ENCODE peak calls at places on chromosomes 16 and 17, in ten cellular contexts. One of them, this sample, is unnamed.

GRCh38 chr17:71176315-71176714 is 944.5 kb upstream of the SOX9 start:
- DNase-seq in tibial artery: no peak
- DNase-seq in IMR-90: no peak
- DNase-seq in fibroblast of mammary gland: no peak
- DNase-seq in SK-N-SH: peak; percentile 30
- DNase-seq in HepG2: no peak
- DNase-seq in body of pancreas: no peak
- DNase-seq in esophagus squamous epithelium: no peak
- DNase-seq in cardiac fibroblast: no peak
- DNase-seq in heart left ventricle: no peak
- DNase-seq in this sample: no peak

GRCh38 chr17:65293584-65294183 is 156.5 kb downstream of the RGS9 start:
- DNase-seq in cardiac fibroblast: no peak
- DNase-seq in tibial artery: no peak
- DNase-seq in body of pancreas: no peak
- DNase-seq in heart left ventricle: no peak
- DNase-seq in HepG2: no peak
- DNase-seq in fibroblast of mammary gland: no peak
- DNase-seq in SK-N-SH: no peak
- DNase-seq in esophagus squamous epithelium: no peak
- DNase-seq in IMR-90: no peak
- DNase-seq in this sample: no peak

GRCh38 chr17:28675485-28675884 is 13.5 kb downstream of the SUPT6H start:
- DNase-seq in IMR-90: peak; percentile 52
- DNase-seq in tibial artery: no peak
- DNase-seq in esophagus squamous epithelium: no peak
- DNase-seq in body of pancreas: no peak
- DNase-seq in SK-N-SH: no peak
- DNase-seq in heart left ventricle: no peak
- DNase-seq in HepG2: no peak
- DNase-seq in fibroblast of mammary gland: no peak
- DNase-seq in cardiac fibroblast: no peak
- DNase-seq in this sample: peak; percentile 25

GRCh38 chr16:138049-138417 is 440 bp downstream of the NPRL3 start:
- DNase-seq in cardiac fibroblast: peak; percentile 15
- DNase-seq in tibial artery: peak; percentile 24
- DNase-seq in fibroblast of mammary gland: no peak
- DNase-seq in IMR-90: no peak
- DNase-seq in HepG2: no peak
- DNase-seq in SK-N-SH: peak; percentile 76
- DNase-seq in body of pancreas: peak; percentile 28
- DNase-seq in esophagus squamous epithelium: no peak
- DNase-seq in heart left ventricle: peak; percentile 63
- DNase-seq in this sample: peak; percentile 8

GRCh38 chr16:82835487-82836160 is 208.9 kb downstream of the CDH13 start:
- DNase-seq in IMR-90: peak; percentile 54
- DNase-seq in tibial artery: no peak
- DNase-seq in fibroblast of mammary gland: peak; percentile 12
- DNase-seq in heart left ventricle: no peak
- DNase-seq in SK-N-SH: no peak
- DNase-seq in body of pancreas: no peak
- DNase-seq in esophagus squamous epithelium: no peak
- DNase-seq in cardiac fibroblast: no peak
- DNase-seq in HepG2: no peak
- DNase-seq in this sample: no peak

GRCh38 chr17:11296994-11297393 is 56.0 kb downstream of the SHISA6 start:
- DNase-seq in IMR-90: no peak
- DNase-seq in cardiac fibroblast: no peak
- DNase-seq in SK-N-SH: peak; percentile 15
- DNase-seq in esophagus squamous epithelium: no peak
- DNase-seq in HepG2: peak; percentile 10
- DNase-seq in body of pancreas: no peak
- DNase-seq in fibroblast of mammary gland: peak; percentile 3
- DNase-seq in tibial artery: no peak
- DNase-seq in heart left ventricle: no peak
- DNase-seq in this sample: no peak

GRCh38 chr16:29757950-29758466 is 12.2 kb upstream of the C16orf54 start:
- DNase-seq in heart left ventricle: no peak
- DNase-seq in IMR-90: peak; percentile 77
- DNase-seq in cardiac fibroblast: peak; percentile 88
- DNase-seq in esophagus squamous epithelium: no peak
- DNase-seq in fibroblast of mammary gland: peak; percentile 56
- DNase-seq in HepG2: peak; percentile 82
- DNase-seq in tibial artery: no peak
- DNase-seq in SK-N-SH: no peak
- DNase-seq in body of pancreas: no peak
- DNase-seq in this sample: peak; percentile 46

GRCh38 chr16:25912321-25912720 is 220.6 kb downstream of the HS3ST4 start:
- DNase-seq in fibroblast of mammary gland: no peak
- DNase-seq in IMR-90: no peak
- DNase-seq in heart left ventricle: no peak
- DNase-seq in tibial artery: no peak
- DNase-seq in SK-N-SH: no peak
- DNase-seq in body of pancreas: no peak
- DNase-seq in HepG2: no peak
- DNase-seq in esophagus squamous epithelium: no peak
- DNase-seq in cardiac fibroblast: no peak
- DNase-seq in this sample: no peak

GRCh38 chr16:2253293-2253692 is 1.9 kb upstream of the ECI1 start:
- DNase-seq in fibroblast of mammary gland: no peak
- DNase-seq in body of pancreas: no peak
- DNase-seq in IMR-90: no peak
- DNase-seq in cardiac fibroblast: no peak
- DNase-seq in esophagus squamous epithelium: no peak
- DNase-seq in tibial artery: no peak
- DNase-seq in heart left ventricle: peak; percentile 15
- DNase-seq in HepG2: no peak
- DNase-seq in SK-N-SH: no peak
- DNase-seq in this sample: no peak

GRCh38 chr16:2246301-2246885 is 5.0 kb downstream of the ECI1 start:
- DNase-seq in heart left ventricle: no peak
- DNase-seq in esophagus squamous epithelium: no peak
- DNase-seq in tibial artery: no peak
- DNase-seq in body of pancreas: no peak
- DNase-seq in HepG2: no peak
- DNase-seq in cardiac fibroblast: no peak
- DNase-seq in SK-N-SH: no peak
- DNase-seq in IMR-90: no peak
- DNase-seq in fibroblast of mammary gland: no peak
- DNase-seq in this sample: no peak

GRCh38 chr16:2251281-2252111 is at the start of gene ECI1:
- DNase-seq in body of pancreas: peak; percentile 97
- DNase-seq in SK-N-SH: peak; percentile 100
- DNase-seq in heart left ventricle: peak; percentile 99
- DNase-seq in fibroblast of mammary gland: peak; percentile 93
- DNase-seq in IMR-90: peak; percentile 92
- DNase-seq in esophagus squamous epithelium: peak; percentile 44
- DNase-seq in HepG2: peak; percentile 87
- DNase-seq in cardiac fibroblast: peak; percentile 98
- DNase-seq in tibial artery: peak; percentile 94
- DNase-seq in this sample: peak; percentile 94

GRCh38 chr16:2252806-2253148 is 1.4 kb upstream of the ECI1 start:
- DNase-seq in tibial artery: no peak
- DNase-seq in fibroblast of mammary gland: no peak
- DNase-seq in IMR-90: no peak
- DNase-seq in SK-N-SH: no peak
- DNase-seq in body of pancreas: no peak
- DNase-seq in heart left ventricle: peak; percentile 10
- DNase-seq in cardiac fibroblast: no peak
- DNase-seq in HepG2: no peak
- DNase-seq in esophagus squamous epithelium: no peak
- DNase-seq in this sample: no peak

DNA sequence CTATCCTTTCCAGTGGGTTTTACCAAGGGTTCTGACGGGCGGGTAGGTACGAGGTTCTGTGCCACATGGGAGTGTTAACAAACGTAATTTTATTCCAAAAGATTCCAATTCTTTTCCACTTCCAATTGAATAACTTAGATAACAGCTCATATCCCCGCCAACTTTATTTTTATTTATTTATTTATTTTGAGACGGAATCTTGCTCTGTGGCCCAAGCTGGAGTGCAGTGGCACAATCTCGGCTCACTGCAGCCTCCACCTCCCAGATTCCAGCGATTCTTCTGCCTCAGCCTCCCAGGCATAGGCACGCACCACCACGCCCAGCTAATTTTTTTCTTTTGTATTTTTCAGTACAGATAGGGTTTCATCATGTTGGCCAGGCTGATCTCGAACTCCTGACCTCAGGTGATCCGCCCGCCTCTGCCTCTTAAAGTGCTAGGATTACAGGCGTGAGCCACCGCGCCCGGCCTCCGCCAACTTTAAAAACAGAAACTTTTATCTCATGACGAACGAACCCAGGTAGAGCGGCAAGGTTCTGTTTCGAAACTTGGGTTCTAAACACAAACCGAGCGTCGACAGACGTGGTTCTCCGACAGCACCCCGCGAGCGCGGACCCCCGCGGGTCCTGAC is 621 bp downstream of the ECI1 start:
- DNase-seq in body of pancreas: peak; percentile 61
- DNase-seq in cardiac fibroblast: peak; percentile 20
- DNase-seq in esophagus squamous epithelium: no peak
- DNase-seq in SK-N-SH: no peak
- DNase-seq in tibial artery: no peak
- DNase-seq in heart left ventricle: no peak
- DNase-seq in fibroblast of mammary gland: no peak
- DNase-seq in HepG2: no peak
- DNase-seq in IMR-90: no peak
- DNase-seq in this sample: peak; percentile 38
- TF ChIP-seq CTCF in body of pancreas: no peak
- TF ChIP-seq CTCF in cardiac fibroblast: no peak
- TF ChIP-seq CTCF in esophagus squamous epithelium: no peak
- TF ChIP-seq CTCF in SK-N-SH: no peak
- TF ChIP-seq CTCF in tibial artery: no peak
- TF ChIP-seq CTCF in heart left ventricle: no peak
- TF ChIP-seq CTCF in fibroblast of mammary gland: no peak
- TF ChIP-seq CTCF in HepG2: no peak
- TF ChIP-seq CTCF in IMR-90: no peak
- TF ChIP-seq CTCF in this sample: no peak

GRCh38 chr16:54286067-54286329 is 589 bp downstream of the IRX3 start:
- DNase-seq in IMR-90: no peak
- DNase-seq in body of pancreas: no peak
- DNase-seq in SK-N-SH: no peak
- DNase-seq in esophagus squamous epithelium: no peak
- DNase-seq in HepG2: no peak
- DNase-seq in heart left ventricle: no peak
- DNase-seq in fibroblast of mammary gland: no peak
- DNase-seq in cardiac fibroblast: no peak
- DNase-seq in tibial artery: no peak
- DNase-seq in this sample: no peak

GRCh38 chr16:54284319-54284930 is 2.2 kb downstream of the IRX3 start:
- DNase-seq in tibial artery: no peak
- DNase-seq in esophagus squamous epithelium: no peak
- DNase-seq in heart left ventricle: no peak
- DNase-seq in body of pancreas: peak; percentile 27
- DNase-seq in cardiac fibroblast: no peak
- DNase-seq in fibroblast of mammary gland: no peak
- DNase-seq in HepG2: no peak
- DNase-seq in SK-N-SH: peak; percentile 57
- DNase-seq in IMR-90: no peak
- DNase-seq in this sample: peak; percentile 21

GRCh38 chr16:54284931-54285413 is 1.6 kb downstream of the IRX3 start:
- DNase-seq in heart left ventricle: peak; percentile 66
- DNase-seq in SK-N-SH: peak; percentile 46
- DNase-seq in tibial artery: no peak
- DNase-seq in fibroblast of mammary gland: peak; percentile 28
- DNase-seq in IMR-90: no peak
- DNase-seq in cardiac fibroblast: peak; percentile 14
- DNase-seq in esophagus squamous epithelium: no peak
- DNase-seq in HepG2: no peak
- DNase-seq in body of pancreas: no peak
- DNase-seq in this sample: peak; percentile 42

GRCh38 chr16:54286330-54287017 is at the start of gene IRX3:
- DNase-seq in body of pancreas: peak; percentile 44
- DNase-seq in heart left ventricle: peak; percentile 91
- DNase-seq in SK-N-SH: peak; percentile 95
- DNase-seq in HepG2: peak; percentile 91
- DNase-seq in tibial artery: peak; percentile 87
- DNase-seq in IMR-90: peak; percentile 4
- DNase-seq in cardiac fibroblast: peak; percentile 92
- DNase-seq in fibroblast of mammary gland: peak; percentile 90
- DNase-seq in esophagus squamous epithelium: no peak
- DNase-seq in this sample: peak; percentile 94

DNA sequence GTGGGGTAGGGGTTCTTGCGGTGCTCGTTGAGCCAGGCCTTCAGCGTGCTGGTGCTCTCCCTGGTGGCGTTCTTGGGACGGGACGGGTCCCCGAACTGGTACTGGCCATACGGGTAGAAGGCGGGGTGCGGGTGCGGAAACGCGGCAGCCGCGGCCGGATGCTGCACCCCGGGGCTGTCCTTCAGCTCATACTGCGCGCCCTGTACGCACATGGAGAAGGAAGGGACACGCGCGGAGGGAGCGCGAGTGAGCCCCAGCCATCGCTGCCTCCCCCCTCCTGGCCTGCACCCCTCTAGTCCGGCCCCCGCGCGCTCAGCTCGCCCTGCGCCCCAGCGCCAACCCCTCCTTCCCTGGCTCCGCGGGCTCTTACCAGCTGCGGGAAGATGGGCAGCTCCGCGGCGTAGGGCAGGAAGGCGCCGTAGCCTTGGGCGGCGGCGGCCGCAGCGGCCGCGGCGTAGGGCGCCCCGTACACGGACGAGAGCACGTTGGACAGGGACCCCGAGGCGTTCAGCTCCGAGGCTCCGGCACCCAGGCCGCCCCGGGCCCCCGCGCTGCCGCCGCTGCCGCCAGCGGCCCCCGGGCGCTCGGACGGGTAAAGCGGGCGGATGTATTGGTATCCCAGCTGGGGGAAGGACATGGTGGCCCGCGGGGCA is 1.0 kb downstream of the IRX3 start:
- DNase-seq in SK-N-SH: peak; percentile 80
- DNase-seq in body of pancreas: no peak
- DNase-seq in fibroblast of mammary gland: peak; percentile 39
- DNase-seq in esophagus squamous epithelium: no peak
- DNase-seq in heart left ventricle: peak; percentile 72
- DNase-seq in tibial artery: no peak
- DNase-seq in cardiac fibroblast: peak; percentile 49
- DNase-seq in HepG2: peak; percentile 38
- DNase-seq in IMR-90: no peak
- DNase-seq in this sample: peak; percentile 62
- H3K4me3 ChIP-seq in SK-N-SH: peak overlapping the region; percentile 79
- H3K4me3 ChIP-seq in body of pancreas: peak overlapping the region; percentile 42
- H3K4me3 ChIP-seq in fibroblast of mammary gland: peak overlapping the region; percentile 69
- H3K4me3 ChIP-seq in esophagus squamous epithelium: peak overlapping the region; percentile 71
- H3K4me3 ChIP-seq in heart left ventricle: peak overlapping the region; percentile 84
- H3K4me3 ChIP-seq in tibial artery: peak overlapping the region; percentile 91
- H3K4me3 ChIP-seq in cardiac fibroblast: peak overlapping the region; percentile 65
- H3K4me3 ChIP-seq in HepG2: peak overlapping the region; percentile 88
- H3K4me3 ChIP-seq in IMR-90: peak overlapping the region; percentile 71
- H3K4me3 ChIP-seq in this sample: peak overlapping the region; percentile 81

GRCh38 chr16:85208181-85208580 is 95.9 kb upstream of the CIBAR2 start:
- DNase-seq in fibroblast of mammary gland: no peak
- DNase-seq in tibial artery: no peak
- DNase-seq in heart left ventricle: no peak
- DNase-seq in cardiac fibroblast: no peak
- DNase-seq in SK-N-SH: no peak
- DNase-seq in esophagus squamous epithelium: no peak
- DNase-seq in HepG2: no peak
- DNase-seq in IMR-90: no peak
- DNase-seq in body of pancreas: no peak
- DNase-seq in this sample: no peak

GRCh38 chr16:85208643-85209520 is 96.6 kb upstream of the CIBAR2 start:
- DNase-seq in fibroblast of mammary gland: no peak
- DNase-seq in esophagus squamous epithelium: no peak
- DNase-seq in IMR-90: no peak
- DNase-seq in heart left ventricle: no peak
- DNase-seq in HepG2: no peak
- DNase-seq in body of pancreas: no peak
- DNase-seq in SK-N-SH: no peak
- DNase-seq in tibial artery: no peak
- DNase-seq in cardiac fibroblast: no peak
- DNase-seq in this sample: no peak

GRCh38 chr16:85211247-85211910 is 99.1 kb upstream of the CIBAR2 start:
- DNase-seq in IMR-90: no peak
- DNase-seq in esophagus squamous epithelium: no peak
- DNase-seq in SK-N-SH: no peak
- DNase-seq in cardiac fibroblast: peak; percentile 64
- DNase-seq in body of pancreas: no peak
- DNase-seq in tibial artery: no peak
- DNase-seq in fibroblast of mammary gland: peak; percentile 55
- DNase-seq in HepG2: no peak
- DNase-seq in heart left ventricle: no peak
- DNase-seq in this sample: peak; percentile 91

GRCh38 chr16:85210423-85211169 is 98.3 kb upstream of the CIBAR2 start:
- DNase-seq in tibial artery: no peak
- DNase-seq in heart left ventricle: no peak
- DNase-seq in SK-N-SH: no peak
- DNase-seq in IMR-90: peak; percentile 92
- DNase-seq in body of pancreas: no peak
- DNase-seq in cardiac fibroblast: peak; percentile 78
- DNase-seq in fibroblast of mammary gland: peak; percentile 92
- DNase-seq in HepG2: no peak
- DNase-seq in esophagus squamous epithelium: no peak
- DNase-seq in this sample: peak; percentile 93

GRCh38 chr16:85209526-85210121 is 97.4 kb upstream of the CIBAR2 start:
- DNase-seq in SK-N-SH: no peak
- DNase-seq in HepG2: peak; percentile 34
- DNase-seq in fibroblast of mammary gland: no peak
- DNase-seq in esophagus squamous epithelium: no peak
- DNase-seq in tibial artery: no peak
- DNase-seq in heart left ventricle: peak; percentile 79
- DNase-seq in body of pancreas: no peak
- DNase-seq in IMR-90: no peak
- DNase-seq in cardiac fibroblast: no peak
- DNase-seq in this sample: no peak
- TF ChIP-seq CTCF in SK-N-SH: peak; percentile 15
- TF ChIP-seq CTCF in HepG2: peak; percentile 29
- TF ChIP-seq CTCF in fibroblast of mammary gland: no peak
- TF ChIP-seq CTCF in esophagus squamous epithelium: no peak
- TF ChIP-seq CTCF in tibial artery: no peak
- TF ChIP-seq CTCF in heart left ventricle: no peak
- TF ChIP-seq CTCF in body of pancreas: peak; percentile 20
- TF ChIP-seq CTCF in IMR-90: peak; percentile 7
- TF ChIP-seq CTCF in cardiac fibroblast: no peak
- TF ChIP-seq CTCF in this sample: peak; percentile 10

DNA sequence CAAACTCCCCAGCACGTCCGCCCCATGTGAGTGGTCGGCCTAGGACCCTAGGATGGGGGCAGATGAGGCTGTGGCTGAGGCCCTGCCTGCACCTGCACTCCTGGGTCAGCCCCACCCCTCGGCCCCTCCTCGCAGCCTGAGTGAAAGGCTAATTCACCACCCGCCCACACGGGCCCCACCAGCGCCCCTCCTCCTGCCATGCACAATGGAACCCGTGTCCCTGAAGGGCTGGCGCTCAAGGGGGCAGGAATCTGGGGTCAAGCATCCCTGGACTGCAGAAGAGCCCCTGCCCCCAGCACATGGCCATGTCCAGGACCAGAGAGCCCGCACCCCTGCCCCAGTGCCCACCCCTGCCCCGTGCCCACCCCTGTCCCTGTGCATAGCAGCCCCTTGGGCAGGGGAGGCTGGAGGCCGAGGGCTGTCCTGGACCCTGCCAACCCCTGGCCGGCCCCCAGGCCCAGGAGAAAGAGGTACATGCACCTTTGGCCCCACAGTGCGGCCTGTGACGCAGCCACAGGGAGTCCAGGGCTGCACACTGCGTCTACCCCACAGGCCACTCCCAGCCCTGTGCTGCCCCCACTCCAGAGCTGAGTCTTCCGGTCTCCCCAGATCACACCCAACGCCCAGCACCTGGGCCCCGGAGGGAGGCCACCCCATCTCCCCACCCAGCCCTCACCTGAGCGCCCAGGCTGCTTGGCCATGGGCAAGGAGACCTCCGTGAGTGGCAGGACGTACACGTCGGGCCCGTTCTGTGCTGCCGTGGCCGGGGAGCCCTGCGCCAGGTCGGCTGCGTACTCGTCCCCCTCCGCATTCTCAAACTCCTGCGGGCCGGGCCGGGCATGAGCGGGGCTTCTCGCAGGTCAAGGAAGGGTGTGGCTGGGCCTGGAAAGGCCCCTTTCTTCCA is 34.7 kb upstream of the PVALEF start:
- DNase-seq in esophagus squamous epithelium: no peak
- DNase-seq in tibial artery: no peak
- DNase-seq in heart left ventricle: no peak
- DNase-seq in body of pancreas: no peak
- DNase-seq in cardiac fibroblast: no peak
- DNase-seq in fibroblast of mammary gland: no peak
- DNase-seq in HepG2: peak; percentile 69
- DNase-seq in SK-N-SH: no peak
- DNase-seq in IMR-90: no peak
- DNase-seq in this sample: no peak
- H3K4me3 ChIP-seq in esophagus squamous epithelium: no peak overlapping the region
- H3K4me3 ChIP-seq in tibial artery: no peak overlapping the region
- H3K4me3 ChIP-seq in heart left ventricle: no peak overlapping the region
- H3K4me3 ChIP-seq in body of pancreas: no peak overlapping the region
- H3K4me3 ChIP-seq in cardiac fibroblast: no peak overlapping the region
- H3K4me3 ChIP-seq in fibroblast of mammary gland: no peak overlapping the region
- H3K4me3 ChIP-seq in HepG2: peak overlapping the region; percentile 69
- H3K4me3 ChIP-seq in SK-N-SH: no peak overlapping the region
- H3K4me3 ChIP-seq in IMR-90: no peak overlapping the region
- H3K4me3 ChIP-seq in this sample: no peak overlapping the region